ENCODE peak calls at places on chromosomes 13 and 19, in five cellular contexts. H is H1, I is K562, Y is HepG2, J is GM12878. V is an unnamed sample.
A peak's percentile ranks its signal among the peaks of the same experiment; 100 is the strongest.

GRCh38 chr13:59356607-59357006 is 807.1 kb downstream of the DIAPH3 start:
- DNase-seq in H (no peak), I (no peak), Y (no peak), J (no peak), V (no peak)

GRCh38 chr19:9940778-9941177 is 4.5 kb upstream of the OLFM2 start:
- DNase-seq in H (no peak), I (no peak), Y (peak; percentile 26), J (no peak), V (no peak)

GRCh38 chr19:18118420-18119242 is 21.1 kb downstream of the MAST3 start:
- DNase-seq in H (no peak), I (peak; percentile 11), Y (no peak), J (no peak), V (no peak)

GRCh38 chr13:48043789-48044503 is 6.4 kb downstream of the NUDT15 start:
- DNase-seq in H (no peak), I (no peak), Y (no peak), J (no peak), V (no peak)

GRCh38 chr13:76719955-76720354 is 166.2 kb downstream of the KCTD12 start:
- DNase-seq in H (no peak), I (no peak), Y (no peak), J (no peak), V (no peak)

GRCh38 chr13:102770435-102770834 is 3.2 kb downstream of the TEX30 start:
- DNase-seq in H (no peak), I (no peak), Y (peak; percentile 87), J (no peak), V (no peak)

GRCh38 chr19:3768748-3769099 is 3.3 kb downstream of the RAX2 start:
- DNase-seq in H (no peak), I (no peak), Y (no peak), J (no peak), V (no peak)

GRCh38 chr13:28059214-28059613 is 41.2 kb downstream of the FLT3 start:
- DNase-seq in H (no peak), I (peak; percentile 48), Y (peak; percentile 48), J (no peak), V (peak; percentile 43)

GRCh38 chr13:70347947-70348620 is 239.8 kb upstream of the KLHL1 start:
- DNase-seq in H (no peak), I (no peak), Y (no peak), J (no peak), V (no peak)

GRCh38 chr13:111177081-111177711 is 62.1 kb downstream of the ARHGEF7 start:
- DNase-seq in H (no peak), I (no peak), Y (no peak), J (no peak), V (no peak)

GRCh38 chr19:48308695-48309586 is 16.4 kb upstream of the EMP3 start:
- DNase-seq in H (no peak), I (peak; percentile 35), Y (peak; percentile 71), J (no peak), V (no peak)

GRCh38 chr13:97030705-97031452 is 36.6 kb upstream of the OXGR1 start:
- DNase-seq in H (no peak), I (peak; percentile 7), Y (peak; percentile 19), J (no peak), V (peak; percentile 46)
- TF ChIP-seq ATF3 in H (no peak), I (no peak), Y (no peak), J (no peak), V (no peak)

GRCh38 chr13:33176526-33176925 is 109.0 kb downstream of the STARD13 start:
- DNase-seq in H (no peak), I (no peak), Y (no peak), J (no peak), V (no peak)
- H3K4me3 ChIP-seq in H (no peak overlapping the region), I (no peak overlapping the region), Y (no peak overlapping the region), J (no peak overlapping the region), V (no peak overlapping the region)

GRCh38 chr13:50844181-50844875 is 836 bp upstream of the DLEU7 start:
- DNase-seq in H (no peak), I (no peak), Y (no peak), J (no peak), V (no peak)

GRCh38 chr13:50846861-50847475 is 3.5 kb upstream of the DLEU7 start:
- DNase-seq in H (no peak), I (no peak), Y (no peak), J (no peak), V (no peak)

GRCh38 chr13:50847501-50847900 is 4.0 kb upstream of the DLEU7 start:
- DNase-seq in H (no peak), I (no peak), Y (no peak), J (no peak), V (no peak)

GRCh38 chr13:50843256-50844043 is at the start of gene DLEU7:
- DNase-seq in H (no peak), I (no peak), Y (no peak), J (no peak), V (no peak)

GRCh38 chr13:50845211-50845610 is 1.7 kb upstream of the DLEU7 start:
- DNase-seq in H (no peak), I (no peak), Y (no peak), J (no peak), V (no peak)
- TF ChIP-seq ATF3 in H (no peak), I (no peak), Y (no peak), J (no peak), V (no peak)

GRCh38 chr19:46847528-46847927 is 3.1 kb downstream of the AP2S1 start:
- DNase-seq in H (no peak), I (no peak), Y (no peak), J (no peak), V (no peak)

GRCh38 chr19:46848389-46848788 is 2.3 kb downstream of the AP2S1 start:
- DNase-seq in H (no peak), I (no peak), Y (no peak), J (no peak), V (no peak)

GRCh38 chr19:46850228-46851203 is at the start of gene AP2S1:
- DNase-seq in H (peak; percentile 91), I (peak; percentile 87), Y (peak; percentile 99), J (peak; percentile 98), V (peak; percentile 99)

GRCh38 chr19:46852830-46853229 is 2.2 kb upstream of the AP2S1 start:
- DNase-seq in H (no peak), I (no peak), Y (no peak), J (no peak), V (no peak)

GRCh38 chr19:46849610-46850009 is 1.0 kb downstream of the AP2S1 start:
- DNase-seq in H (no peak), I (peak; percentile 11), Y (no peak), J (no peak), V (no peak)
- H3K4me3 ChIP-seq in H (peak overlapping the region; percentile 93), I (peak overlapping the region; percentile 92), Y (peak overlapping the region; percentile 88), J (peak overlapping the region; percentile 99), V (peak overlapping the region; percentile 98)

GRCh38 chr19:33409035-33409434 is 35.5 kb downstream of the CEBPG start:
- DNase-seq in H (no peak), I (no peak), Y (no peak), J (no peak), V (no peak)
- TF ChIP-seq ATF3 in H (no peak), I (no peak), Y (no peak), J (no peak), V (no peak)

DNA sequence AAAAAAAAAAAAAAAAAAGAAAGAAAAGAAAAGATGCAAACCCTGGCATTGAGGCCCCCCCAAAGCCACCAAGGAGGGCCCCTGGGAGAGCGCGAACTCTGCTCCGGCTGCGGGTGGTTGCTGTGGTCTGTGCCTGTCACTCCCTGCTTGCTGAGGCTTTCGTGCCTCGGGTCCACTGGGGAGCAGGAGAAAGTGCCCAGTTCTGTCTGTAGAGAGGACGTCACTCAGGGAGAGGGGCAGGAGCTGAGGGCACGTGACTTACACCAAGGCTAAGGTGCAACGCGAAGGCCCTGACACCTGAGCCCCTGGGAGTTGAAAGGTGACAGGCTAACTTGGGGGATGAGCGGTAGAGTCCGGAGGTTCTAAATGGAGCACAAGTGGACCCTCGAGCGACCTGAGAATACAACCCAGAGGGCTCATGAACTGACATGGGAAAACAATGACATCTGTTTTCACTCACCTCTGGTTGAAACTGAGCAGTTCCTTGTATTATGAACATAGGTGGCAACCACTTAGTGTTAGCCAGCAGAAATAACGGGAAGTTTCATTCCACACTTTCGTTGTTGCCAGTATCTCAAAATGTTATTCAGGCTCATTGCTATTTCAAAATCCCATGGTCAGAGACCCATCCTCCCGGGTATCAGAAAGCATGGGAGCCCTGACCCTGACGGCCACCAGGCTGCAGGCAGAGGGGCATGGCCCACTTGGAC is 69.2 kb upstream of the TM9SF2 start:
- DNase-seq in H (no peak), I (no peak), Y (no peak), J (peak; percentile 85), V (no peak)
- H3K4me3 ChIP-seq in H (no peak overlapping the region), I (no peak overlapping the region), Y (peak overlapping the region; percentile 65), J (peak overlapping the region; percentile 27), V (peak overlapping the region; percentile 36)

GRCh38 chr13:113052206-113052605 is 53.4 kb upstream of the F7 start:
- DNase-seq in H (no peak), I (no peak), Y (no peak), J (no peak), V (no peak)

GRCh38 chr13:113053376-113053775 is 52.2 kb upstream of the F7 start:
- DNase-seq in H (no peak), I (no peak), Y (no peak), J (no peak), V (no peak)

GRCh38 chr13:113051641-113052040 is 54.0 kb upstream of the F7 start:
- DNase-seq in H (no peak), I (no peak), Y (no peak), J (no peak), V (no peak)

GRCh38 chr13:113052971-113053370 is 52.6 kb upstream of the F7 start:
- DNase-seq in H (no peak), I (no peak), Y (no peak), J (no peak), V (no peak)

DNA sequence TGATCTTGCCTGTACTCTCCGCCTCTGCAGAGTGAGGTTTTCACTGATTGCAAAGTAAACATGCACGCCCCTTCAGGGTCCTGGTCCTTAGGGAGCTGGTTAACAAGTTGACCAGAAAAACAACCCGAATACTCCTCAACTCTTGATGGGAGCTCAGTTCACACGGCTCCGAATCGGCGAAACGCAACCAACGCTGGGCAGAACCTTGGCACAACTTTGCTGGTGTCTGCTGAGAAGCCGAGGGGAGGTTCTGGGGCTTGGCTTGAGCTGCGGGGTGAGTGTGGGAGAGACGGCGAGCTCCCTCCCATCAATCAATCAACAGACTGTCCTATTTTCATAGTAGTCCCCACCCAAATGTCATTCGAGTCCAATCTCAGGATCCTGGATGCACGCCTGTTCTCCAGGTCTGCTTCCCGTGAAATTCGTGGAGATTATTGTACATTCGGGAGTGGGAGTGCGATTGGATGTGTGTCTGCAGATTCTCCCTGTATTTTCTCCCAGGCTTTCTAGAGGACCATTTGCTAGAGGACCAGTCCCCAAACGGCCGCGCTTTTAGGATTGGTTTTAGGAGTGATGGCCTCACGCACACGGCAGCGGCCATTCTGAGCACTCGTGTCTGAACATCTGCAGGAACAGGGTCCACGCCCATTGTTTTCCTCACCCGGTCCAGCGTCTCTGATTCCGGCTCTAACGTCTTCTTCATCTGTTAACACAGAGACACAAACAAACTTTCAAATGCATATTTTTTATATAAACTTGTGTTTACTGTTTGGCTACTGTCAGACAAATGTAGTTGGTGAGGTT is 51.6 kb upstream of the F7 start:
- DNase-seq in H (no peak), I (no peak), Y (no peak), J (no peak), V (no peak)
- TF ChIP-seq ATF3 in H (no peak), I (no peak), Y (no peak), J (no peak), V (no peak)